ENCODE peak calls at places on chromosomes 12 and 14, in six cellular contexts. K, T, B, X, M and H are unnamed samples.

GRCh38 chr12:84599539-84599938 is 313.1 kb downstream of the SLC6A15 start:
- DNase-seq in K (no peak), M (no peak), T (no peak), X (no peak), B (no peak), H (no peak)

GRCh38 chr14:100294213-100294962 is 11.9 kb downstream of the SLC25A29 start:
- DNase-seq in X (no peak), M (no peak), B (peak; percentile 27), K (no peak), T (peak; percentile 23), H (no peak)

GRCh38 chr12:124087251-124088141 is 114.5 kb downstream of the ZNF664 start:
- DNase-seq in M (no peak), X (no peak), T (no peak), K (no peak), B (no peak), H (no peak)

GRCh38 chr12:2396448-2396871 is 343.7 kb downstream of the CACNA1C start:
- DNase-seq in M (no peak), T (no peak), X (no peak), B (no peak), K (no peak), H (no peak)

GRCh38 chr12:52766351-52767019 is 10.7 kb downstream of the KRT76 start:
- DNase-seq in B (no peak), T (no peak), X (no peak), M (no peak), K (no peak), H (no peak)

GRCh38 chr12:54229624-54230212 is 40.9 kb upstream of the SMUG1 start:
- DNase-seq in T (no peak), M (peak; percentile 74), K (peak; percentile 51), B (no peak), X (no peak), H (no peak)

GRCh38 chr12:71556881-71557280 is 106.8 kb downstream of the ZFC3H1 start:
- DNase-seq in X (peak; percentile 18), T (no peak), K (peak; percentile 72), M (no peak), B (no peak), H (no peak)

GRCh38 chr14:34425095-34425851 is 36.8 kb downstream of the SPTSSA start:
- DNase-seq in B (peak; percentile 18), K (no peak), X (peak; percentile 32), T (no peak), M (no peak), H (no peak)

GRCh38 chr12:128671528-128672042 is 152.2 kb downstream of the SLC15A4 start:
- DNase-seq in X (peak; percentile 4), K (peak; percentile 48), M (no peak), T (no peak), B (peak; percentile 37), H (peak; percentile 15)

GRCh38 chr12:119319638-119320037 is 14.9 kb upstream of the CCDC60 start:
- DNase-seq in B (no peak), T (no peak), M (no peak), X (no peak), K (no peak), H (no peak)

GRCh38 chr12:46177842-46178608 is 90.8 kb downstream of the SLC38A1 start:
- DNase-seq in M (no peak), K (no peak), T (peak; percentile 58), X (no peak), B (peak; percentile 12), H (no peak)

GRCh38 chr14:76742961-76743360 is 18.3 kb upstream of the VASH1 start:
- DNase-seq in K (no peak), X (no peak), B (no peak), M (no peak), T (no peak), H (peak; percentile 85)

GRCh38 chr12:126537961-126538530 is 1472.8 kb downstream of the AACS start:
- DNase-seq in M (no peak), X (no peak), K (no peak), B (no peak), T (no peak), H (no peak)

GRCh38 chr12:124484526-124484953 is 82.9 kb downstream of the NCOR2 start:
- DNase-seq in K (no peak), M (no peak), B (no peak), X (no peak), T (no peak), H (peak; percentile 63)

GRCh38 chr14:93395227-93395626 is 35.5 kb upstream of the UNC79 start:
- DNase-seq in B (no peak), M (no peak), X (no peak), T (no peak), K (no peak), H (peak; percentile 64)

GRCh38 chr12:128791395-128792322 is 32.1 kb downstream of the SLC15A4 start:
- DNase-seq in K (no peak), X (no peak), T (no peak), B (no peak), M (no peak), H (peak; percentile 23)

GRCh38 chr12:94304566-94305061 is 155.1 kb downstream of the CEP83 start:
- DNase-seq in T (no peak), B (no peak), M (no peak), X (no peak), K (no peak), H (no peak)

GRCh38 chr12:126874427-126875026 is 1392.4 kb upstream of the TMEM132C start:
- DNase-seq in B (peak; percentile 87), T (peak; percentile 1), K (peak; percentile 63), X (peak; percentile 15), M (no peak), H (peak; percentile 75)

GRCh38 chr12:28023156-28023887 is 50.8 kb upstream of the PTHLH start:
- DNase-seq in B (peak; percentile 30), M (peak; percentile 74), T (no peak), K (peak; percentile 87), X (peak; percentile 20), H (peak; percentile 68)

GRCh38 chr12:121543786-121544185 is 37.0 kb downstream of the KDM2B start:
- DNase-seq in T (no peak), B (no peak), M (no peak), K (no peak), X (no peak), H (peak; percentile 70)

GRCh38 chr12:94717112-94717511 is 66.8 kb upstream of the TMCC3 start:
- DNase-seq in B (no peak), M (no peak), X (no peak), T (no peak), K (no peak), H (no peak)

GRCh38 chr12:14654842-14655241 is 41.6 kb downstream of the GUCY2C start:
- DNase-seq in M (no peak), B (no peak), K (no peak), T (no peak), X (no peak), H (no peak)

GRCh38 chr14:96635850-96636249 is 133.7 kb downstream of the PAPOLA start:
- DNase-seq in X (no peak), T (no peak), K (no peak), M (no peak), B (no peak), H (no peak)

GRCh38 chr12:115639667-115640012 is 637.9 kb downstream of the MED13L start:
- DNase-seq in K (no peak), M (no peak), X (no peak), B (no peak), T (no peak), H (no peak)

GRCh38 chr12:124727244-124727673 is 136.4 kb downstream of the SCARB1 start:
- DNase-seq in T (no peak), M (peak; percentile 86), K (no peak), X (peak; percentile 67), B (peak; percentile 58), H (peak; percentile 100)

GRCh38 chr14:59619071-59619470 is 42.5 kb upstream of the CCDC175 start:
- DNase-seq in B (no peak), T (no peak), M (no peak), X (no peak), K (no peak), H (no peak)

GRCh38 chr12:110005319-110005973 is 6.2 kb downstream of the ANKRD13A start:
- DNase-seq in M (no peak), B (no peak), K (no peak), T (no peak), X (no peak), H (no peak)

DNA sequence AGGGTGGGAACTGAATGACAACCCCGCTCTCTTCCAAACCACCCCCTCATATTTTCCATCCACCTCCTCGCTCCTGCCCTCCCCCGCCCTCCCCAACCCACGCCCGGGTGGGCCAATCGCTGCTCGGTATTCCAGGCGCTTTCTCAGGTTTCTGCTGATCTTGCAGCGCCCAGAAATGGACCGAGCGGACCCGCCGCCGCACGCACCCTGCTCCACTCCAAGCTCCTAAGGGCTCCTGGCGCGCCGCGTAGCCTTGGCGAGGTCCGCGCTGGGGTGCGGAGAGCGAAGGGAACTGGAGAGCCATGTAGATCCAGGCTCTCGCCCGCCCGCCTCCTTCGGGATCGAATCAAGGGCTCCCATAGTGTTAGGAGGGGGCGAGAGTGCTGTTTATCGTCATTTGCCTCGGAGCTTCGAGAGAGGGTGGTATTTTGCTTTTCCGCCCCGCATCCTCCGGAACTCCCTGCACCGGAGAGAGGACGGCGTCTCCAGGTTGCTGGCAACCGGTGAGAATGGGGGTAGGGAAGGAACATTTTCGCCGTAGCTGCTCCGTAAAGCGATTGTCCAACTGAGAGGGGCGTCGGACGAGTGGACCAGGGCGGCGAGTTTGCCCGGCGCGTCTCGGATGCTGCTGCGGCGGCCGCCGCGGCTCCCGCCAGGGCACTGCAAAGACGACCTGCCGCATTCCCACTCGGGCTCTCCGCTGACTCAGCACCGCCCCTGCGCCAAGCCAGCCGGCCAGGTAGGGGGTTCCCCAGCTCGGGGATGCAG is at the start of gene KCNA1:
- DNase-seq in K (no peak), T (no peak), M (no peak), X (no peak), B (no peak), H (no peak)
- TF ChIP-seq MYC in K (no peak), T (no peak), M (no peak), X (no peak), B (no peak), H (no peak)

GRCh38 chr14:20742132-20742531 is 3.6 kb upstream of the EDDM3A start:
- DNase-seq in X (no peak), M (no peak), K (no peak), B (no peak), T (no peak), H (no peak)
- TF ChIP-seq MYC in X (no peak), M (no peak), K (no peak), B (no peak), T (no peak), H (no peak)

GRCh38 chr12:101793401-101793800 is 37.4 kb downstream of the GNPTAB start:
- DNase-seq in B (peak; percentile 69), M (peak; percentile 20), X (no peak), T (peak; percentile 9), K (no peak), H (no peak)
- TF ChIP-seq MYC in B (no peak), M (no peak), X (no peak), T (no peak), K (no peak), H (no peak)

GRCh38 chr12:19761465-19761864 is 322.2 kb downstream of the AEBP2 start:
- DNase-seq in X (no peak), B (no peak), K (no peak), T (no peak), M (peak; percentile 41), H (peak; percentile 66)

GRCh38 chr12:19757317-19757877 is 318.1 kb downstream of the AEBP2 start:
- DNase-seq in M (peak; percentile 64), B (no peak), K (peak; percentile 52), X (no peak), T (peak; percentile 5), H (peak; percentile 64)

GRCh38 chr12:19755141-19755540 is 315.8 kb downstream of the AEBP2 start:
- DNase-seq in K (no peak), T (no peak), M (no peak), X (no peak), B (no peak), H (no peak)

GRCh38 chr12:19760611-19761010 is 321.3 kb downstream of the AEBP2 start:
- DNase-seq in T (no peak), M (no peak), B (no peak), K (no peak), X (no peak), H (no peak)

GRCh38 chr12:19759229-19759628 is 319.9 kb downstream of the AEBP2 start:
- DNase-seq in T (no peak), X (no peak), K (peak; percentile 29), B (no peak), M (peak; percentile 47), H (no peak)
- TF ChIP-seq MYC in T (no peak), X (no peak), K (no peak), B (no peak), M (no peak), H (no peak)